ENCODE peak calls at places on chromosomes 12 and 14, in eight cellular contexts. One of them, this sample, is unnamed.

GRCh38 chr12:3279415-3279780 is 202.2 kb downstream of the TSPAN9 start:
- DNase-seq in ovary: no peak
- DNase-seq in OCI-LY7: no peak
- DNase-seq in neural progenitor cell: no peak
- DNase-seq in heart right ventricle: no peak
- DNase-seq in endothelial cell of umbilical vein: no peak
- DNase-seq in hepatocyte: no peak
- DNase-seq in breast epithelium: no peak
- DNase-seq in this sample: peak; percentile 67

GRCh38 chr12:46365951-46366379 is 6.6 kb downstream of the SLC38A2 start:
- DNase-seq in heart right ventricle: no peak
- DNase-seq in ovary: no peak
- DNase-seq in neural progenitor cell: no peak
- DNase-seq in OCI-LY7: no peak
- DNase-seq in endothelial cell of umbilical vein: no peak
- DNase-seq in breast epithelium: no peak
- DNase-seq in hepatocyte: no peak
- DNase-seq in this sample: no peak

GRCh38 chr14:59481407-59482119 is 2.6 kb downstream of the L3HYPDH start:
- DNase-seq in ovary: no peak
- DNase-seq in OCI-LY7: no peak
- DNase-seq in endothelial cell of umbilical vein: peak; percentile 5
- DNase-seq in heart right ventricle: no peak
- DNase-seq in breast epithelium: no peak
- DNase-seq in neural progenitor cell: no peak
- DNase-seq in hepatocyte: no peak
- DNase-seq in this sample: no peak

GRCh38 chr12:94615284-94616216 is 34.8 kb downstream of the TMCC3 start:
- DNase-seq in heart right ventricle: peak; percentile 45
- DNase-seq in neural progenitor cell: no peak
- DNase-seq in ovary: no peak
- DNase-seq in OCI-LY7: no peak
- DNase-seq in hepatocyte: peak; percentile 78
- DNase-seq in breast epithelium: no peak
- DNase-seq in endothelial cell of umbilical vein: peak; percentile 69
- DNase-seq in this sample: peak; percentile 71

GRCh38 chr12:53171725-53172329 is 8.7 kb upstream of the ZNF740 start:
- DNase-seq in ovary: no peak
- DNase-seq in endothelial cell of umbilical vein: no peak
- DNase-seq in OCI-LY7: no peak
- DNase-seq in hepatocyte: no peak
- DNase-seq in breast epithelium: peak; percentile 37
- DNase-seq in neural progenitor cell: no peak
- DNase-seq in heart right ventricle: no peak
- DNase-seq in this sample: no peak

GRCh38 chr14:71242237-71242748 is 335.0 kb downstream of the PCNX1 start:
- DNase-seq in ovary: no peak
- DNase-seq in heart right ventricle: no peak
- DNase-seq in neural progenitor cell: no peak
- DNase-seq in OCI-LY7: no peak
- DNase-seq in endothelial cell of umbilical vein: peak; percentile 77
- DNase-seq in hepatocyte: peak; percentile 51
- DNase-seq in breast epithelium: no peak
- DNase-seq in this sample: no peak

GRCh38 chr14:89669209-89669608 is 252.2 kb upstream of the FOXN3 start:
- DNase-seq in neural progenitor cell: no peak
- DNase-seq in OCI-LY7: no peak
- DNase-seq in hepatocyte: no peak
- DNase-seq in endothelial cell of umbilical vein: no peak
- DNase-seq in heart right ventricle: no peak
- DNase-seq in breast epithelium: no peak
- DNase-seq in ovary: no peak
- DNase-seq in this sample: no peak

GRCh38 chr12:12499909-12500604 is 62.6 kb downstream of the DUSP16 start:
- DNase-seq in breast epithelium: no peak
- DNase-seq in ovary: no peak
- DNase-seq in heart right ventricle: no peak
- DNase-seq in endothelial cell of umbilical vein: no peak
- DNase-seq in neural progenitor cell: no peak
- DNase-seq in OCI-LY7: no peak
- DNase-seq in hepatocyte: no peak
- DNase-seq in this sample: no peak

GRCh38 chr12:32331133-32331532 is 68.2 kb upstream of the FGD4 start:
- DNase-seq in OCI-LY7: no peak
- DNase-seq in breast epithelium: no peak
- DNase-seq in neural progenitor cell: no peak
- DNase-seq in ovary: no peak
- DNase-seq in endothelial cell of umbilical vein: peak; percentile 50
- DNase-seq in heart right ventricle: no peak
- DNase-seq in hepatocyte: no peak
- DNase-seq in this sample: no peak

GRCh38 chr12:114479831-114480230 is 73.9 kb upstream of the TBX5 start:
- DNase-seq in breast epithelium: no peak
- DNase-seq in ovary: no peak
- DNase-seq in OCI-LY7: no peak
- DNase-seq in hepatocyte: peak; percentile 31
- DNase-seq in neural progenitor cell: peak; percentile 53
- DNase-seq in heart right ventricle: no peak
- DNase-seq in endothelial cell of umbilical vein: no peak
- DNase-seq in this sample: no peak

GRCh38 chr12:114955414-114956014 is 271.5 kb upstream of the TBX3 start:
- DNase-seq in OCI-LY7: no peak
- DNase-seq in hepatocyte: peak; percentile 53
- DNase-seq in neural progenitor cell: no peak
- DNase-seq in ovary: no peak
- DNase-seq in endothelial cell of umbilical vein: no peak
- DNase-seq in heart right ventricle: no peak
- DNase-seq in breast epithelium: no peak
- DNase-seq in this sample: no peak

GRCh38 chr12:53695148-53696138 is 19.6 kb upstream of the ATP5MC2 start:
- DNase-seq in heart right ventricle: peak; percentile 37
- DNase-seq in hepatocyte: peak; percentile 85
- DNase-seq in endothelial cell of umbilical vein: peak; percentile 55
- DNase-seq in breast epithelium: no peak
- DNase-seq in OCI-LY7: no peak
- DNase-seq in neural progenitor cell: peak; percentile 82
- DNase-seq in ovary: no peak
- DNase-seq in this sample: no peak

GRCh38 chr14:104337381-104337780 is 199.0 kb downstream of the KIF26A start:
- DNase-seq in heart right ventricle: no peak
- DNase-seq in ovary: no peak
- DNase-seq in breast epithelium: no peak
- DNase-seq in neural progenitor cell: no peak
- DNase-seq in endothelial cell of umbilical vein: no peak
- DNase-seq in OCI-LY7: no peak
- DNase-seq in hepatocyte: peak; percentile 33
- DNase-seq in this sample: no peak

GRCh38 chr12:115324949-115325638 is 641.1 kb upstream of the TBX3 start:
- DNase-seq in breast epithelium: peak; percentile 27
- DNase-seq in endothelial cell of umbilical vein: no peak
- DNase-seq in neural progenitor cell: no peak
- DNase-seq in OCI-LY7: no peak
- DNase-seq in heart right ventricle: no peak
- DNase-seq in ovary: no peak
- DNase-seq in hepatocyte: no peak
- DNase-seq in this sample: no peak

GRCh38 chr12:52741378-52742195 is 35.6 kb downstream of the KRT76 start:
- DNase-seq in heart right ventricle: peak; percentile 54
- DNase-seq in OCI-LY7: peak; percentile 53
- DNase-seq in breast epithelium: no peak
- DNase-seq in hepatocyte: peak; percentile 86
- DNase-seq in endothelial cell of umbilical vein: peak; percentile 39
- DNase-seq in ovary: no peak
- DNase-seq in neural progenitor cell: peak; percentile 91
- DNase-seq in this sample: peak; percentile 78

GRCh38 chr14:77303417-77304156 is 17.1 kb downstream of the POMT2 start:
- DNase-seq in hepatocyte: peak; percentile 89
- DNase-seq in endothelial cell of umbilical vein: peak; percentile 96
- DNase-seq in OCI-LY7: no peak
- DNase-seq in breast epithelium: peak; percentile 58
- DNase-seq in ovary: no peak
- DNase-seq in heart right ventricle: no peak
- DNase-seq in neural progenitor cell: no peak
- DNase-seq in this sample: no peak

GRCh38 chr12:105228494-105228893 is 7.5 kb downstream of the APPL2 start:
- DNase-seq in heart right ventricle: no peak
- DNase-seq in neural progenitor cell: no peak
- DNase-seq in OCI-LY7: no peak
- DNase-seq in ovary: no peak
- DNase-seq in endothelial cell of umbilical vein: peak; percentile 73
- DNase-seq in hepatocyte: no peak
- DNase-seq in breast epithelium: no peak
- DNase-seq in this sample: no peak

GRCh38 chr12:24821691-24822090 is 127.2 kb downstream of the BCAT1 start:
- DNase-seq in neural progenitor cell: no peak
- DNase-seq in ovary: no peak
- DNase-seq in OCI-LY7: no peak
- DNase-seq in hepatocyte: peak; percentile 17
- DNase-seq in breast epithelium: no peak
- DNase-seq in heart right ventricle: no peak
- DNase-seq in endothelial cell of umbilical vein: no peak
- DNase-seq in this sample: no peak

GRCh38 chr14:20356422-20356821 is 13.0 kb downstream of the PARP2 start:
- DNase-seq in ovary: no peak
- DNase-seq in endothelial cell of umbilical vein: no peak
- DNase-seq in breast epithelium: no peak
- DNase-seq in OCI-LY7: no peak
- DNase-seq in heart right ventricle: no peak
- DNase-seq in neural progenitor cell: no peak
- DNase-seq in hepatocyte: no peak
- DNase-seq in this sample: no peak

GRCh38 chr12:52235822-52236291 is 2.8 kb downstream of the KRT7 start:
- DNase-seq in ovary: no peak
- DNase-seq in endothelial cell of umbilical vein: no peak
- DNase-seq in hepatocyte: peak; percentile 73
- DNase-seq in breast epithelium: peak; percentile 69
- DNase-seq in OCI-LY7: no peak
- DNase-seq in neural progenitor cell: no peak
- DNase-seq in heart right ventricle: no peak
- DNase-seq in this sample: peak; percentile 57

GRCh38 chr12:130863298-130863697 is 8.6 kb upstream of the RAN start:
- DNase-seq in hepatocyte: no peak
- DNase-seq in endothelial cell of umbilical vein: no peak
- DNase-seq in heart right ventricle: no peak
- DNase-seq in neural progenitor cell: no peak
- DNase-seq in OCI-LY7: no peak
- DNase-seq in ovary: no peak
- DNase-seq in breast epithelium: no peak
- DNase-seq in this sample: no peak

GRCh38 chr14:29390046-29390841 is 537.4 kb downstream of the PRKD1 start:
- DNase-seq in heart right ventricle: no peak
- DNase-seq in OCI-LY7: no peak
- DNase-seq in neural progenitor cell: peak; percentile 89
- DNase-seq in endothelial cell of umbilical vein: no peak
- DNase-seq in hepatocyte: no peak
- DNase-seq in ovary: no peak
- DNase-seq in breast epithelium: no peak
- DNase-seq in this sample: no peak

GRCh38 chr12:67241482-67241881 is 27.7 kb upstream of the CAND1 start:
- DNase-seq in heart right ventricle: no peak
- DNase-seq in hepatocyte: no peak
- DNase-seq in breast epithelium: no peak
- DNase-seq in OCI-LY7: no peak
- DNase-seq in endothelial cell of umbilical vein: no peak
- DNase-seq in neural progenitor cell: no peak
- DNase-seq in ovary: no peak
- DNase-seq in this sample: no peak

GRCh38 chr14:97312910-97313309 is 515.7 kb downstream of the VRK1 start:
- DNase-seq in endothelial cell of umbilical vein: no peak
- DNase-seq in neural progenitor cell: no peak
- DNase-seq in hepatocyte: no peak
- DNase-seq in breast epithelium: no peak
- DNase-seq in OCI-LY7: no peak
- DNase-seq in heart right ventricle: no peak
- DNase-seq in ovary: no peak
- DNase-seq in this sample: no peak
- TF ChIP-seq CTCF in endothelial cell of umbilical vein: no peak
- TF ChIP-seq CTCF in neural progenitor cell: no peak
- TF ChIP-seq CTCF in hepatocyte: no peak
- TF ChIP-seq CTCF in breast epithelium: no peak
- TF ChIP-seq CTCF in OCI-LY7: no peak
- TF ChIP-seq CTCF in heart right ventricle: no peak
- TF ChIP-seq CTCF in ovary: no peak
- TF ChIP-seq CTCF in this sample: no peak

GRCh38 chr12:122842505-122843405 is 7.5 kb downstream of the HIP1R start:
- DNase-seq in breast epithelium: no peak
- DNase-seq in hepatocyte: peak; percentile 5
- DNase-seq in neural progenitor cell: no peak
- DNase-seq in heart right ventricle: no peak
- DNase-seq in OCI-LY7: no peak
- DNase-seq in endothelial cell of umbilical vein: peak; percentile 37
- DNase-seq in ovary: no peak
- DNase-seq in this sample: peak; percentile 76
- H3K9me3 ChIP-seq in breast epithelium: no peaks in the 10 kb centered on the region
- H3K9me3 ChIP-seq in hepatocyte: no peaks in the 10 kb centered on the region
- H3K9me3 ChIP-seq in neural progenitor cell: no peaks in the 10 kb centered on the region
- H3K9me3 ChIP-seq in heart right ventricle: no peaks in the 10 kb centered on the region
- H3K9me3 ChIP-seq in OCI-LY7: no peaks in the 10 kb centered on the region
- H3K9me3 ChIP-seq in endothelial cell of umbilical vein: no peaks in the 10 kb centered on the region
- H3K9me3 ChIP-seq in ovary: no peaks in the 10 kb centered on the region
- H3K9me3 ChIP-seq in this sample: no peaks in the 10 kb centered on the region

GRCh38 chr12:68775121-68775520 is 29.1 kb downstream of the SLC35E3 start:
- DNase-seq in heart right ventricle: no peak
- DNase-seq in neural progenitor cell: no peak
- DNase-seq in breast epithelium: no peak
- DNase-seq in OCI-LY7: no peak
- DNase-seq in endothelial cell of umbilical vein: no peak
- DNase-seq in hepatocyte: no peak
- DNase-seq in ovary: no peak
- DNase-seq in this sample: no peak
- TF ChIP-seq CTCF in heart right ventricle: no peak
- TF ChIP-seq CTCF in neural progenitor cell: no peak
- TF ChIP-seq CTCF in breast epithelium: no peak
- TF ChIP-seq CTCF in OCI-LY7: no peak
- TF ChIP-seq CTCF in endothelial cell of umbilical vein: no peak
- TF ChIP-seq CTCF in hepatocyte: no peak
- TF ChIP-seq CTCF in ovary: no peak
- TF ChIP-seq CTCF in this sample: no peak

GRCh38 chr14:105904379-105904778 is 378.0 kb downstream of the TMEM121 start:
- DNase-seq in hepatocyte: no peak
- DNase-seq in neural progenitor cell: no peak
- DNase-seq in heart right ventricle: no peak
- DNase-seq in breast epithelium: no peak
- DNase-seq in ovary: no peak
- DNase-seq in endothelial cell of umbilical vein: no peak
- DNase-seq in OCI-LY7: no peak
- DNase-seq in this sample: no peak

GRCh38 chr14:105902131-105902898 is 375.9 kb downstream of the TMEM121 start:
- DNase-seq in OCI-LY7: no peak
- DNase-seq in endothelial cell of umbilical vein: no peak
- DNase-seq in neural progenitor cell: no peak
- DNase-seq in ovary: no peak
- DNase-seq in heart right ventricle: no peak
- DNase-seq in breast epithelium: no peak
- DNase-seq in hepatocyte: no peak
- DNase-seq in this sample: no peak

GRCh38 chr14:105905456-105905855 is 379.1 kb downstream of the TMEM121 start:
- DNase-seq in ovary: no peak
- DNase-seq in neural progenitor cell: no peak
- DNase-seq in hepatocyte: no peak
- DNase-seq in OCI-LY7: no peak
- DNase-seq in heart right ventricle: no peak
- DNase-seq in endothelial cell of umbilical vein: no peak
- DNase-seq in breast epithelium: no peak
- DNase-seq in this sample: no peak

GRCh38 chr14:105901226-105901625 is 374.8 kb downstream of the TMEM121 start:
- DNase-seq in OCI-LY7: no peak
- DNase-seq in breast epithelium: no peak
- DNase-seq in heart right ventricle: no peak
- DNase-seq in ovary: no peak
- DNase-seq in hepatocyte: no peak
- DNase-seq in neural progenitor cell: no peak
- DNase-seq in endothelial cell of umbilical vein: no peak
- DNase-seq in this sample: no peak

GRCh38 chr14:105903971-105904370 is 377.6 kb downstream of the TMEM121 start:
- DNase-seq in breast epithelium: no peak
- DNase-seq in endothelial cell of umbilical vein: no peak
- DNase-seq in hepatocyte: no peak
- DNase-seq in heart right ventricle: no peak
- DNase-seq in OCI-LY7: no peak
- DNase-seq in neural progenitor cell: no peak
- DNase-seq in ovary: no peak
- DNase-seq in this sample: no peak
- H3K9me3 ChIP-seq in breast epithelium: peaks cover 12% of the 10 kb centered on the region
- H3K9me3 ChIP-seq in endothelial cell of umbilical vein: peaks cover 2% of the 10 kb centered on the region
- H3K9me3 ChIP-seq in hepatocyte: no peaks in the 10 kb centered on the region
- H3K9me3 ChIP-seq in heart right ventricle: no peaks in the 10 kb centered on the region
- H3K9me3 ChIP-seq in OCI-LY7: no peaks in the 10 kb centered on the region
- H3K9me3 ChIP-seq in neural progenitor cell: no peaks in the 10 kb centered on the region
- H3K9me3 ChIP-seq in ovary: no peaks in the 10 kb centered on the region
- H3K9me3 ChIP-seq in this sample: no peaks in the 10 kb centered on the region